ENCODE peak calls at places on chromosomes 16 and 17, in eight cellular contexts. G is psoas muscle, D is heart left ventricle, C is GM23338, F is adrenal gland, W is lung, Q is lower lobe of right lung, U is breast epithelium. B is an unnamed sample.

GRCh38 chr17:38749222-38750043 is 1.3 kb upstream of the PCGF2 start:
- DNase-seq in G (peak; percentile 91), D (peak; percentile 94), C (peak; percentile 91), F (peak; percentile 93), W (peak; percentile 87), Q (peak; percentile 92), U (peak; percentile 89), B (peak; percentile 91)

GRCh38 chr17:39014044-39014794 is 47.0 kb upstream of the FBXO47 start:
- DNase-seq in G (no peak), D (no peak), C (no peak), F (peak; percentile 57), W (no peak), Q (no peak), U (no peak), B (no peak)

GRCh38 chr17:57856792-57857620 is 7.2 kb upstream of the MRPS23 start:
- DNase-seq in G (no peak), D (no peak), C (no peak), F (no peak), W (no peak), Q (no peak), U (no peak), B (no peak)

GRCh38 chr17:1143573-1143972 is 36.2 kb downstream of the ABR start:
- DNase-seq in G (no peak), D (no peak), C (peak; percentile 65), F (no peak), W (no peak), Q (no peak), U (no peak), B (no peak)

GRCh38 chr16:88355389-88356123 is 27.2 kb upstream of the ZNF469 start:
- DNase-seq in G (peak; percentile 10), D (no peak), C (no peak), F (no peak), W (no peak), Q (peak; percentile 36), U (no peak), B (no peak)

GRCh38 chr16:71867934-71868333 is 16.0 kb downstream of the ZNF821 start:
- DNase-seq in G (no peak), D (no peak), C (peak; percentile 40), F (no peak), W (no peak), Q (no peak), U (no peak), B (no peak)

GRCh38 chr17:56902350-56902749 is 11.5 kb downstream of the TRIM25 start:
- DNase-seq in G (no peak), D (no peak), C (no peak), F (no peak), W (no peak), Q (no peak), U (no peak), B (no peak)

GRCh38 chr16:4982056-4982867 is 24.1 kb downstream of the SEC14L5 start:
- DNase-seq in G (peak; percentile 60), D (peak; percentile 81), C (no peak), F (peak; percentile 87), W (no peak), Q (peak; percentile 28), U (no peak), B (no peak)

GRCh38 chr17:5097101-5097834 is 14.4 kb downstream of the ZNF232 start:
- DNase-seq in G (peak; percentile 47), D (peak; percentile 84), C (peak; percentile 98), F (no peak), W (no peak), Q (peak; percentile 74), U (no peak), B (peak; percentile 44)

GRCh38 chr16:79687249-79687768 is 86.8 kb upstream of the MAF start:
- DNase-seq in G (no peak), D (no peak), C (no peak), F (no peak), W (no peak), Q (no peak), U (no peak), B (no peak)

GRCh38 chr17:73349138-73349537 is 37.3 kb upstream of the CDC42EP4 start:
- DNase-seq in G (no peak), D (no peak), C (no peak), F (no peak), W (no peak), Q (no peak), U (no peak), B (no peak)

GRCh38 chr16:81716478-81717210 is 62.4 kb upstream of the PLCG2 start:
- DNase-seq in G (no peak), D (no peak), C (no peak), F (no peak), W (no peak), Q (no peak), U (no peak), B (no peak)

GRCh38 chr17:79797492-79798295 is 817 bp upstream of the CBX8 start:
- DNase-seq in G (peak; percentile 40), D (no peak), C (no peak), F (no peak), W (no peak), Q (no peak), U (no peak), B (no peak)

GRCh38 chr17:62573480-62574117 is 53.9 kb upstream of the MRC2 start:
- DNase-seq in G (no peak), D (no peak), C (no peak), F (no peak), W (no peak), Q (no peak), U (no peak), B (no peak)

GRCh38 chr17:76462556-76463290 is 4.7 kb upstream of the AANAT start:
- DNase-seq in G (no peak), D (no peak), C (no peak), F (no peak), W (peak; percentile 32), Q (peak; percentile 44), U (no peak), B (no peak)

GRCh38 chr16:56944954-56945839 is 13.3 kb downstream of the HERPUD1 start:
- DNase-seq in G (no peak), D (no peak), C (no peak), F (no peak), W (no peak), Q (no peak), U (no peak), B (no peak)

GRCh38 chr16:62638324-62638911 is 602.2 kb upstream of the CDH8 start:
- DNase-seq in G (no peak), D (peak; percentile 62), C (no peak), F (no peak), W (no peak), Q (no peak), U (no peak), B (no peak)

GRCh38 chr16:24673155-24673554 is 56.3 kb upstream of the TNRC6A start:
- DNase-seq in G (no peak), D (no peak), C (no peak), F (no peak), W (no peak), Q (no peak), U (no peak), B (no peak)

GRCh38 chr16:10877472-10877946 is 507 bp downstream of the CIITA start:
- DNase-seq in G (no peak), D (no peak), C (peak; percentile 38), F (no peak), W (no peak), Q (no peak), U (no peak), B (no peak)
- H3K27ac ChIP-seq in G (no peak overlapping the region), D (no peak overlapping the region), C (no peak overlapping the region), F (no peak overlapping the region), W (no peak overlapping the region), Q (peak overlapping the region; percentile 85), U (no peak overlapping the region), B (peak overlapping the region; percentile 60)

DNA sequence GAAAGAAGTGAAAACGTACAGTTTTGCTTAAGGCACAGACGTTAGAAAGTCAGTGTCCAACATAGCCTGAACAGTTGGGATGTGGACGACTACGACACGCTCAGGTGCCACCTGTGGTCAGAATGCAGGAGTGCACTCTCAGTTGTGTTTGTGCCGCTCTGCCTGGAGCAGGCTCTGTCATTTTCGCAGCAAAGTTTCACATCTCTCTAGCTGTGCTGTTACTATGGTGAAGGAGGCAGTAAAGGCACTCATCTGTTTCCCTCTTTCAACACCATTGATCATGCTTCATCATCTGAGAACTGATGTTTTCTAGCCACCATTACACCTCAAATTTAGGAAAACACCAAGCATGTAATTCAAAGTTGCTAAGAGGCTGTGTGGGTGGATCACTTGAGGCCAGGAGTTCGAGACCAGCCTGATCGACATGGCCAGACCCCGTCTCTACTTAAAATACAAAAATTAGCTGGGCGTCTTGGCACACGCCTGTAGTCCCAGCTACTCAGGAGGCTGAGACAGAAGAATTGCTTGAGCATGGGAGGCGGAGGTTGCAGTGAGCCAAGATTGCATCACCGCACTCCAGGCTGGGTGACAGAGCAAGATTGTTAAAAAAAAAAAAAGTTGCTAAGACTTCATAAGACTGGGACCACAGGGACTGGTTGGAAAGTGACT is 44.9 kb upstream of the DNAJA2 start:
- DNase-seq in G (no peak), D (no peak), C (peak; percentile 76), F (peak; percentile 40), W (peak; percentile 31), Q (no peak), U (peak; percentile 56), B (no peak)
- TF ChIP-seq CTCF in G (peak; percentile 36), D (peak; percentile 28), C (peak; percentile 65), F (peak; percentile 52), W (no peak), Q (peak; percentile 35), U (peak; percentile 60), B (no peak)

GRCh38 chr17:12993631-12994030 is 24.2 kb downstream of the ELAC2 start:
- DNase-seq in G (no peak), D (no peak), C (no peak), F (no peak), W (no peak), Q (no peak), U (no peak), B (no peak)
- H3K27ac ChIP-seq in G (no peak overlapping the region), D (no peak overlapping the region), C (no peak overlapping the region), F (no peak overlapping the region), W (no peak overlapping the region), Q (no peak overlapping the region), U (no peak overlapping the region), B (no peak overlapping the region)

GRCh38 chr17:45200701-45201100 is 21.0 kb upstream of the FMNL1 start:
- DNase-seq in G (peak; percentile 61), D (peak; percentile 69), C (peak; percentile 71), F (peak; percentile 34), W (no peak), Q (peak; percentile 64), U (no peak), B (no peak)
- TF ChIP-seq CTCF in G (no peak), D (no peak), C (no peak), F (no peak), W (no peak), Q (no peak), U (peak; percentile 10), B (no peak)

GRCh38 chr17:43341705-43342600 is 56.8 kb upstream of the ARL4D start:
- DNase-seq in G (no peak), D (no peak), C (no peak), F (no peak), W (no peak), Q (no peak), U (no peak), B (no peak)
- H3K27ac ChIP-seq in G (peak overlapping the region; percentile 58), D (peak overlapping the region; percentile 8), C (no peak overlapping the region), F (peak overlapping the region; percentile 69), W (peak overlapping the region; percentile 70), Q (no peak overlapping the region), U (no peak overlapping the region), B (no peak overlapping the region)

B was measured in uterus.